ENCODE peak calls at places on chromosome 21, in seven cellular contexts. One of them, this sample, is unnamed.

GRCh38 chr21:33618407-33618806 is 23.1 kb downstream of the CRYZL1 start:
- DNase-seq in CD8-positive, alpha-beta T cell: no peak
- DNase-seq in dorsolateral prefrontal cortex: no peak
- DNase-seq in hepatocyte: no peak
- DNase-seq in Panc1: no peak
- DNase-seq in AG04450: no peak
- DNase-seq in RWPE1: no peak
- DNase-seq in this sample: no peak

GRCh38 chr21:25813917-25814316 is 79.1 kb downstream of the GABPA start:
- DNase-seq in CD8-positive, alpha-beta T cell: no peak
- DNase-seq in dorsolateral prefrontal cortex: no peak
- DNase-seq in hepatocyte: no peak
- DNase-seq in Panc1: no peak
- DNase-seq in AG04450: no peak
- DNase-seq in RWPE1: no peak
- DNase-seq in this sample: no peak

GRCh38 chr21:28547795-28548194 is 444.9 kb downstream of the LTN1 start:
- DNase-seq in CD8-positive, alpha-beta T cell: no peak
- DNase-seq in dorsolateral prefrontal cortex: no peak
- DNase-seq in hepatocyte: no peak
- DNase-seq in Panc1: no peak
- DNase-seq in AG04450: no peak
- DNase-seq in RWPE1: no peak
- DNase-seq in this sample: no peak

GRCh38 chr21:27104749-27105439 is 138.0 kb upstream of the ADAMTS5 start:
- DNase-seq in CD8-positive, alpha-beta T cell: no peak
- DNase-seq in dorsolateral prefrontal cortex: no peak
- DNase-seq in hepatocyte: no peak
- DNase-seq in Panc1: no peak
- DNase-seq in AG04450: no peak
- DNase-seq in RWPE1: no peak
- DNase-seq in this sample: no peak

GRCh38 chr21:31983120-31983519 is 110.3 kb downstream of the HUNK start:
- DNase-seq in CD8-positive, alpha-beta T cell: no peak
- DNase-seq in dorsolateral prefrontal cortex: no peak
- DNase-seq in hepatocyte: peak; percentile 28
- DNase-seq in Panc1: no peak
- DNase-seq in AG04450: no peak
- DNase-seq in RWPE1: no peak
- DNase-seq in this sample: no peak

GRCh38 chr21:41500931-41501381 is 7.0 kb downstream of the TMPRSS2 start:
- DNase-seq in CD8-positive, alpha-beta T cell: no peak
- DNase-seq in dorsolateral prefrontal cortex: no peak
- DNase-seq in hepatocyte: peak; percentile 44
- DNase-seq in Panc1: no peak
- DNase-seq in AG04450: no peak
- DNase-seq in RWPE1: no peak
- DNase-seq in this sample: no peak

GRCh38 chr21:16533692-16534407 is 804.1 kb downstream of the USP25 start:
- DNase-seq in CD8-positive, alpha-beta T cell: no peak
- DNase-seq in dorsolateral prefrontal cortex: peak; percentile 11
- DNase-seq in hepatocyte: no peak
- DNase-seq in Panc1: no peak
- DNase-seq in AG04450: no peak
- DNase-seq in RWPE1: no peak
- DNase-seq in this sample: no peak

GRCh38 chr21:29449306-29449940 is 150.7 kb downstream of the BACH1 start:
- DNase-seq in CD8-positive, alpha-beta T cell: no peak
- DNase-seq in dorsolateral prefrontal cortex: no peak
- DNase-seq in hepatocyte: no peak
- DNase-seq in Panc1: no peak
- DNase-seq in AG04450: no peak
- DNase-seq in RWPE1: no peak
- DNase-seq in this sample: no peak

GRCh38 chr21:31752352-31752751 is 20.4 kb upstream of the SCAF4 start:
- DNase-seq in CD8-positive, alpha-beta T cell: no peak
- DNase-seq in dorsolateral prefrontal cortex: no peak
- DNase-seq in hepatocyte: no peak
- DNase-seq in Panc1: no peak
- DNase-seq in AG04450: no peak
- DNase-seq in RWPE1: peak; percentile 44
- DNase-seq in this sample: no peak

GRCh38 chr21:27806261-27806660 is 839.4 kb upstream of the ADAMTS5 start:
- DNase-seq in CD8-positive, alpha-beta T cell: no peak
- DNase-seq in dorsolateral prefrontal cortex: no peak
- DNase-seq in hepatocyte: peak; percentile 24
- DNase-seq in Panc1: no peak
- DNase-seq in AG04450: no peak
- DNase-seq in RWPE1: no peak
- DNase-seq in this sample: no peak

GRCh38 chr21:25878334-25878733 is 143.6 kb downstream of the GABPA start:
- DNase-seq in CD8-positive, alpha-beta T cell: no peak
- DNase-seq in dorsolateral prefrontal cortex: no peak
- DNase-seq in hepatocyte: peak; percentile 35
- DNase-seq in Panc1: no peak
- DNase-seq in AG04450: no peak
- DNase-seq in RWPE1: no peak
- DNase-seq in this sample: no peak

GRCh38 chr21:32320726-32321125 is 22.1 kb downstream of the MRAP start:
- DNase-seq in CD8-positive, alpha-beta T cell: no peak
- DNase-seq in dorsolateral prefrontal cortex: no peak
- DNase-seq in hepatocyte: no peak
- DNase-seq in Panc1: no peak
- DNase-seq in AG04450: no peak
- DNase-seq in RWPE1: no peak
- DNase-seq in this sample: no peak

GRCh38 chr21:35478096-35479080 is 429.3 kb upstream of the RUNX1 start:
- DNase-seq in CD8-positive, alpha-beta T cell: no peak
- DNase-seq in dorsolateral prefrontal cortex: no peak
- DNase-seq in hepatocyte: no peak
- DNase-seq in Panc1: no peak
- DNase-seq in AG04450: no peak
- DNase-seq in RWPE1: no peak
- DNase-seq in this sample: no peak

GRCh38 chr21:20249401-20249800 is 748.8 kb upstream of the NCAM2 start:
- DNase-seq in CD8-positive, alpha-beta T cell: no peak
- DNase-seq in dorsolateral prefrontal cortex: no peak
- DNase-seq in hepatocyte: no peak
- DNase-seq in Panc1: no peak
- DNase-seq in AG04450: no peak
- DNase-seq in RWPE1: no peak
- DNase-seq in this sample: no peak
- H3K27ac ChIP-seq in CD8-positive, alpha-beta T cell: no peak overlapping the region
- H3K27ac ChIP-seq in dorsolateral prefrontal cortex: no peak overlapping the region
- H3K27ac ChIP-seq in hepatocyte: no peak overlapping the region
- H3K27ac ChIP-seq in Panc1: no peak overlapping the region
- H3K27ac ChIP-seq in AG04450: no peak overlapping the region
- H3K27ac ChIP-seq in RWPE1: no peak overlapping the region
- H3K27ac ChIP-seq in this sample: no peak overlapping the region

GRCh38 chr21:39881661-39882060 is 14.4 kb downstream of the PCP4 start:
- DNase-seq in CD8-positive, alpha-beta T cell: no peak
- DNase-seq in dorsolateral prefrontal cortex: no peak
- DNase-seq in hepatocyte: no peak
- DNase-seq in Panc1: no peak
- DNase-seq in AG04450: no peak
- DNase-seq in RWPE1: no peak
- DNase-seq in this sample: no peak

GRCh38 chr21:39885119-39885848 is 18.0 kb downstream of the PCP4 start:
- DNase-seq in CD8-positive, alpha-beta T cell: no peak
- DNase-seq in dorsolateral prefrontal cortex: peak; percentile 20
- DNase-seq in hepatocyte: no peak
- DNase-seq in Panc1: no peak
- DNase-seq in AG04450: no peak
- DNase-seq in RWPE1: no peak
- DNase-seq in this sample: no peak

DNA sequence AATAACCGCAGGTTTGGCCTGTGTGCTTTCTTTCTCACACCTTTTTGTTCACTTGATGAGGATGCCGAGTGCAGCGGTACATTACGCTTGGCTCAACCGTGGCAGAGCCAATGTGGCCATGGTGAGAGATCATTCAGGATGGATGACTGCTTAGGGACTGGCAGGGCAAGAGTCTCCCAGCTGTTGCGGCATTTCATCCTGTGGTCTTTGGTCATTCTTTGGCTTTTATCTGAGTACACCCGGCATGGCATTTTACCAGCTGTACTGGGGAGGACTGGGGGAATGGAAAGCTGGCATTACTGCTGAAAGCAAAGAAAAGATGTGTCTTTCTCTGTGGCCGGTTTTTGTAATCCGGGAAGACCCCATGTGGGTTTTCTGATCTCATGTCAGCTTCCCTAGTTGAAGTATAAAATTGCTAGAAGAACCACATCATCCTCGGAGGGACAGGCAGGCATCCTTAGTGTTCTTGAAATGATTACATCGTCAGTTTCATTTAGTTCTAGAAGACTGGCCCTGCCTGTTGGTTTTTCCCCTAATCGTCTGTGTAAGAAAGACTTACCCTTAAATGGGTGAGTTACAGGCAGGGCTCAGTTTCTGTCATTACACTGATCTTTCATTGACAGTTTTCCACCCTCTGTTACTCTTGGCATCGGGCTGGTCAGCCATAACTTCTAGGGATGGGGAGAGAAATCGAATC is 15.1 kb downstream of the PCP4 start:
- DNase-seq in CD8-positive, alpha-beta T cell: no peak
- DNase-seq in dorsolateral prefrontal cortex: no peak
- DNase-seq in hepatocyte: no peak
- DNase-seq in Panc1: no peak
- DNase-seq in AG04450: no peak
- DNase-seq in RWPE1: no peak
- DNase-seq in this sample: no peak
- H3K27ac ChIP-seq in CD8-positive, alpha-beta T cell: no peak overlapping the region
- H3K27ac ChIP-seq in dorsolateral prefrontal cortex: no peak overlapping the region
- H3K27ac ChIP-seq in hepatocyte: no peak overlapping the region
- H3K27ac ChIP-seq in Panc1: no peak overlapping the region
- H3K27ac ChIP-seq in AG04450: no peak overlapping the region
- H3K27ac ChIP-seq in RWPE1: no peak overlapping the region
- H3K27ac ChIP-seq in this sample: peak overlapping the region; percentile 42

GRCh38 chr21:46503922-46504539 is 45.3 kb downstream of the DIP2A start:
- DNase-seq in CD8-positive, alpha-beta T cell: no peak
- DNase-seq in dorsolateral prefrontal cortex: no peak
- DNase-seq in hepatocyte: no peak
- DNase-seq in Panc1: no peak
- DNase-seq in AG04450: no peak
- DNase-seq in RWPE1: no peak
- DNase-seq in this sample: no peak
- H3K27ac ChIP-seq in CD8-positive, alpha-beta T cell: no peak overlapping the region
- H3K27ac ChIP-seq in dorsolateral prefrontal cortex: no peak overlapping the region
- H3K27ac ChIP-seq in hepatocyte: no peak overlapping the region
- H3K27ac ChIP-seq in Panc1: no peak overlapping the region
- H3K27ac ChIP-seq in AG04450: no peak overlapping the region
- H3K27ac ChIP-seq in RWPE1: no peak overlapping the region
- H3K27ac ChIP-seq in this sample: no peak overlapping the region

GRCh38 chr21:38311765-38312164 is 55.0 kb downstream of the KCNJ15 start:
- DNase-seq in CD8-positive, alpha-beta T cell: no peak
- DNase-seq in dorsolateral prefrontal cortex: no peak
- DNase-seq in hepatocyte: no peak
- DNase-seq in Panc1: no peak
- DNase-seq in AG04450: no peak
- DNase-seq in RWPE1: no peak
- DNase-seq in this sample: no peak

GRCh38 chr21:38308785-38309119 is 52.0 kb downstream of the KCNJ15 start:
- DNase-seq in CD8-positive, alpha-beta T cell: no peak
- DNase-seq in dorsolateral prefrontal cortex: no peak
- DNase-seq in hepatocyte: no peak
- DNase-seq in Panc1: no peak
- DNase-seq in AG04450: no peak
- DNase-seq in RWPE1: no peak
- DNase-seq in this sample: no peak

GRCh38 chr21:38312822-38313221 is 56.0 kb downstream of the KCNJ15 start:
- DNase-seq in CD8-positive, alpha-beta T cell: no peak
- DNase-seq in dorsolateral prefrontal cortex: no peak
- DNase-seq in hepatocyte: no peak
- DNase-seq in Panc1: no peak
- DNase-seq in AG04450: no peak
- DNase-seq in RWPE1: no peak
- DNase-seq in this sample: no peak

GRCh38 chr21:38310619-38311018 is 53.8 kb downstream of the KCNJ15 start:
- DNase-seq in CD8-positive, alpha-beta T cell: no peak
- DNase-seq in dorsolateral prefrontal cortex: no peak
- DNase-seq in hepatocyte: no peak
- DNase-seq in Panc1: no peak
- DNase-seq in AG04450: no peak
- DNase-seq in RWPE1: no peak
- DNase-seq in this sample: no peak

GRCh38 chr21:38311091-38311490 is 54.3 kb downstream of the KCNJ15 start:
- DNase-seq in CD8-positive, alpha-beta T cell: no peak
- DNase-seq in dorsolateral prefrontal cortex: no peak
- DNase-seq in hepatocyte: no peak
- DNase-seq in Panc1: no peak
- DNase-seq in AG04450: no peak
- DNase-seq in RWPE1: no peak
- DNase-seq in this sample: no peak
- H3K27ac ChIP-seq in CD8-positive, alpha-beta T cell: no peak overlapping the region
- H3K27ac ChIP-seq in dorsolateral prefrontal cortex: no peak overlapping the region
- H3K27ac ChIP-seq in hepatocyte: no peak overlapping the region
- H3K27ac ChIP-seq in Panc1: no peak overlapping the region
- H3K27ac ChIP-seq in AG04450: no peak overlapping the region
- H3K27ac ChIP-seq in RWPE1: peak overlapping the region; percentile 43
- H3K27ac ChIP-seq in this sample: no peak overlapping the region

GRCh38 chr21:44867999-44868700 is 5.3 kb downstream of the PTTG1IP start:
- DNase-seq in CD8-positive, alpha-beta T cell: no peak
- DNase-seq in dorsolateral prefrontal cortex: no peak
- DNase-seq in hepatocyte: no peak
- DNase-seq in Panc1: no peak
- DNase-seq in AG04450: no peak
- DNase-seq in RWPE1: no peak
- DNase-seq in this sample: no peak
- H3K27ac ChIP-seq in CD8-positive, alpha-beta T cell: no peak overlapping the region
- H3K27ac ChIP-seq in dorsolateral prefrontal cortex: no peak overlapping the region
- H3K27ac ChIP-seq in hepatocyte: peak overlapping the region; percentile 89
- H3K27ac ChIP-seq in Panc1: peak overlapping the region; percentile 95
- H3K27ac ChIP-seq in AG04450: no peak overlapping the region
- H3K27ac ChIP-seq in RWPE1: peak overlapping the region; percentile 97
- H3K27ac ChIP-seq in this sample: peak overlapping the region; percentile 84

GRCh38 chr21:44317241-44317782 is 17.5 kb downstream of the PFKL start:
- DNase-seq in CD8-positive, alpha-beta T cell: no peak
- DNase-seq in dorsolateral prefrontal cortex: peak; percentile 47
- DNase-seq in hepatocyte: no peak
- DNase-seq in Panc1: no peak
- DNase-seq in AG04450: no peak
- DNase-seq in RWPE1: no peak
- DNase-seq in this sample: no peak
- H3K27ac ChIP-seq in CD8-positive, alpha-beta T cell: no peak overlapping the region
- H3K27ac ChIP-seq in dorsolateral prefrontal cortex: peak overlapping the region; percentile 45
- H3K27ac ChIP-seq in hepatocyte: no peak overlapping the region
- H3K27ac ChIP-seq in Panc1: no peak overlapping the region
- H3K27ac ChIP-seq in AG04450: no peak overlapping the region
- H3K27ac ChIP-seq in RWPE1: peak overlapping the region; percentile 59
- H3K27ac ChIP-seq in this sample: no peak overlapping the region

This sample was measured in esophagus squamous epithelium.